ENCODE peak calls at places on chromosome 7, in five cellular contexts. U, B, S, V and G are unnamed samples.

GRCh38 chr7:24069751-24070150 is 214.2 kb upstream of the NPY start:
- DNase-seq in U (no peak), B (no peak), S (no peak), V (no peak), G (no peak)

GRCh38 chr7:46972205-46972604 is 609.7 kb downstream of the TNS3 start:
- DNase-seq in V (no peak), S (no peak), B (no peak), U (peak; percentile 77), G (peak; percentile 71)

GRCh38 chr7:39746162-39746782 is 122.9 kb downstream of the RALA start:
- DNase-seq in S (peak; percentile 75), B (peak; percentile 62), V (peak; percentile 76), U (peak; percentile 74), G (peak; percentile 88)

GRCh38 chr7:45647967-45648670 is 74.0 kb downstream of the ADCY1 start:
- DNase-seq in S (peak; percentile 3), B (no peak), V (no peak), U (no peak), G (no peak)

GRCh38 chr7:123432601-123433000 is 101.8 kb downstream of the IQUB start:
- DNase-seq in U (no peak), B (no peak), V (no peak), S (no peak), G (no peak)

GRCh38 chr7:23530901-23531793 is 634 bp downstream of the TRA2A start:
- DNase-seq in S (peak; percentile 60), V (peak; percentile 86), U (peak; percentile 68), B (peak; percentile 59), G (peak; percentile 73)

GRCh38 chr7:36686499-36686898 is 37.8 kb downstream of the AOAH start:
- DNase-seq in U (no peak), V (peak; percentile 78), S (no peak), B (no peak), G (peak; percentile 14)

GRCh38 chr7:34247468-34247867 is 342.1 kb downstream of the BMPER start:
- DNase-seq in V (peak; percentile 10), S (no peak), B (no peak), U (peak; percentile 10), G (peak; percentile 36)

GRCh38 chr7:98235901-98236300 is 16.1 kb downstream of the TECPR1 start:
- DNase-seq in V (no peak), U (no peak), B (no peak), S (no peak), G (no peak)

DNA sequence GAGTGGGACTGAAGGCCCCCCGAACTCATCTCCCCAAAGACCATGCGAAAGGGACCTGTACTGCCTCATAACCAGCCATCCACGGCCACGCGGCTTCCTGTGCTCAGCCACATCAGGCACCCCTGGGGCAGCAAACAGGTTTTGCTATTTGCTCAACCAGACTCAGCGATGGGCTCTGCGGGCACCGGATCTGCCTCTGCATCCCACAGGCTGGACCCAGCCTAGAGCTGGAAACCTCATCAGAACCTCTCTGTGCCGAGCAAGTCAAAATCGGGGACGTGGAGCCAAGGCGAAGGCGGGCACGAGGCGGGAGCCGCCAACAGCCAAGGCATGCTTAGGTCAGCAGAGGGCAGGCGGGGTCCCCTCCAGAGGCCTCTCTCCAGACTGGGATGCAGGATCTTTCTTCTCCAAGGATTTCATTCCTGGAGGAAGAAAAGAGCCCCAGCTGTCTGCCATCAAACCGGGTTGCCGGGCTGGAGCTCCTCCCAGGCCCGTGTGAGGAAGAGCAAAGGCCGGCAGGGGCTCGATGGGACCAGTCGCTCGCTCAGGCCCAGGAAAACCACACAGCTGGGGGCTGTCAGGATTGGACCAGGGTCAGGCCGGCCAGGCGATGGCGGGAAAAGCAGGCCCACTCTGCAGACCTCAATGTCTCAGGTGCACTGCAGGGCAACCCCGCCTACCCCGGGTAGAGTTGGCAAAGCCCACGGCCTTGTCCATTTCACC is 98.3 kb upstream of the DNAAF5 start:
- DNase-seq in V (no peak), U (no peak), B (peak; percentile 42), S (no peak), G (no peak)
- H3K4me3 ChIP-seq in V (no peak overlapping the region), U (no peak overlapping the region), B (no peak overlapping the region), S (no peak overlapping the region), G (no peak overlapping the region)

GRCh38 chr7:30134523-30135270 is at the start of gene MTURN:
- DNase-seq in B (peak; percentile 83), S (peak; percentile 74), U (peak; percentile 86), V (peak; percentile 84), G (peak; percentile 77)
- TF ChIP-seq CTCF in B (peak; percentile 31), S (peak; percentile 15), U (no peak), V (no peak), G (no peak)

DNA sequence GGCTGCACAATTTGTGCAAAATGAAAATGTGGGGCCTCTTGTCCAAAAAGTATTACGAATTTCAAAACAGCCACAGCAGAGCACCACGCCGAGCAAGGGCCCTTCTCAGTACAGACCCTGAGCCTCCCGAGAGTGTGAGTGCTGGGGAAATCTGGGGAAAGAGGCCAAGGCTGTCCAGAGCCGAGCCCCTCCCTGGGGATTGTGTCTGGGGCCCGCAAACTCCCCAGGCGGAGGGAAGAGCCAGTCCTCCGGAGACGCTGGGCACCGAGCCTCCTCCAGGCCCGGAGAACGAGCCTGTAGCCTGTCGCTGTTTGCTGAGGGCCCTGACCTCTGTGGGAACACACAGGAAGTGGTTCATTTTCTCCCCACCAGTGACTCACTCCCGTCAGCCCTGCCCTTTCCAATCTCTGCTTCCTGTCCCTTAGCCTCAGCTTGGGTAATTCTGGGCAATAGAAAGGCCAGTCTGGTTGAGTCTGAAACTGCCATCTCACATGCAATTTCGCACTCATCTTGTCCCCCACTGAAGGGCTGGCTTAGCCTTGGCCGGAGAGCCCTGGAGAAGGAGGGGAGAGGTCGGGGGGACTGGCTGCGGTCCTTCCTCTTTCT is 19.5 kb upstream of the GNA12 start:
- DNase-seq in V (peak; percentile 100), U (peak; percentile 98), S (no peak), B (peak; percentile 89), G (peak; percentile 99)
- H3K4me3 ChIP-seq in V (peak overlapping the region; percentile 21), U (peak overlapping the region; percentile 9), S (no peak overlapping the region), B (no peak overlapping the region), G (peak overlapping the region; percentile 25)

GRCh38 chr7:1439373-1440363 is 19.6 kb downstream of the MICALL2 start:
- DNase-seq in B (no peak), S (no peak), V (no peak), U (no peak), G (no peak)
- TF ChIP-seq CTCF in B (no peak), S (peak; percentile 10), V (peak; percentile 17), U (no peak), G (no peak)

GRCh38 chr7:94832051-94832450 is 75.3 kb upstream of the PPP1R9A start:
- DNase-seq in B (no peak), S (no peak), U (no peak), V (no peak), G (peak; percentile 13)

GRCh38 chr7:94834359-94834758 is 73.0 kb upstream of the PPP1R9A start:
- DNase-seq in B (no peak), S (no peak), V (no peak), U (no peak), G (no peak)

GRCh38 chr7:94829987-94830386 is 77.4 kb upstream of the PPP1R9A start:
- DNase-seq in V (no peak), S (no peak), B (no peak), U (no peak), G (no peak)
- H3K4me3 ChIP-seq in V (no peak overlapping the region), S (no peak overlapping the region), B (no peak overlapping the region), U (no peak overlapping the region), G (no peak overlapping the region)

GRCh38 chr7:73624669-73625001 is 313 bp upstream of the MLXIPL start:
- DNase-seq in B (no peak), S (no peak), U (no peak), V (no peak), G (no peak)

GRCh38 chr7:73625276-73625675 is 954 bp upstream of the MLXIPL start:
- DNase-seq in B (no peak), S (no peak), U (no peak), V (no peak), G (no peak)

GRCh38 chr7:73628504-73628903 is 4.2 kb upstream of the MLXIPL start:
- DNase-seq in B (no peak), V (no peak), U (no peak), S (no peak), G (no peak)

GRCh38 chr7:73623798-73624668 is at the start of gene MLXIPL:
- DNase-seq in B (peak; percentile 43), V (no peak), U (peak; percentile 35), S (peak; percentile 87), G (peak; percentile 26)

GRCh38 chr7:73626814-73627213 is 2.5 kb upstream of the MLXIPL start:
- DNase-seq in U (no peak), S (no peak), B (no peak), V (no peak), G (peak; percentile 17)
- TF ChIP-seq CTCF in U (peak; percentile 11), S (no peak), B (no peak), V (no peak), G (peak; percentile 17)